ENCODE peak calls at places on chromosomes 16 and 17, in five cellular contexts. One of them, this sample, is unnamed.

GRCh38 chr16:47028767-47029377 is 55.4 kb upstream of the DNAJA2 start:
- DNase-seq in fibroblast of the aortic adventitia: no peak
- DNase-seq in NCI-H69: no peak
- DNase-seq in retina: no peak
- DNase-seq in tibial artery: no peak
- DNase-seq in this sample: no peak

GRCh38 chr17:48215583-48216139 is 108.1 kb downstream of the SNX11 start:
- DNase-seq in NCI-H69: peak
- DNase-seq in retina: peak
- DNase-seq in fibroblast of the aortic adventitia: peak
- DNase-seq in tibial artery: no peak
- DNase-seq in this sample: no peak

GRCh38 chr17:40846515-40847155 is 20.4 kb downstream of the KRT12 start:
- DNase-seq in NCI-H69: peak
- DNase-seq in tibial artery: no peak
- DNase-seq in fibroblast of the aortic adventitia: no peak
- DNase-seq in retina: no peak
- DNase-seq in this sample: no peak

GRCh38 chr16:84618428-84619102 is 687 bp upstream of the COTL1 start:
- DNase-seq in tibial artery: no peak
- DNase-seq in NCI-H69: peak
- DNase-seq in retina: peak
- DNase-seq in fibroblast of the aortic adventitia: peak
- DNase-seq in this sample: no peak

GRCh38 chr16:53282975-53283946 is 151.0 kb upstream of the RBL2 start:
- DNase-seq in tibial artery: no peak
- DNase-seq in fibroblast of the aortic adventitia: peak
- DNase-seq in retina: peak
- DNase-seq in NCI-H69: peak
- DNase-seq in this sample: peak

GRCh38 chr17:38656959-38657823 is 17.6 kb downstream of the EPOP start:
- DNase-seq in tibial artery: no peak
- DNase-seq in retina: peak
- DNase-seq in fibroblast of the aortic adventitia: no peak
- DNase-seq in NCI-H69: no peak
- DNase-seq in this sample: peak

GRCh38 chr17:56297142-56297541 is 143.9 kb downstream of the ANKFN1 start:
- DNase-seq in NCI-H69: no peak
- DNase-seq in tibial artery: no peak
- DNase-seq in fibroblast of the aortic adventitia: peak
- DNase-seq in retina: peak
- DNase-seq in this sample: no peak

GRCh38 chr17:50262001-50262794 is 12.1 kb upstream of the TMEM92 start:
- DNase-seq in fibroblast of the aortic adventitia: no peak
- DNase-seq in retina: no peak
- DNase-seq in tibial artery: no peak
- DNase-seq in NCI-H69: no peak
- DNase-seq in this sample: no peak

GRCh38 chr17:65074778-65075250 is 18.3 kb upstream of the GNA13 start:
- DNase-seq in retina: no peak
- DNase-seq in fibroblast of the aortic adventitia: peak
- DNase-seq in NCI-H69: peak
- DNase-seq in tibial artery: no peak
- DNase-seq in this sample: no peak

GRCh38 chr16:85293899-85294642 is 181.8 kb upstream of the CIBAR2 start:
- DNase-seq in retina: no peak
- DNase-seq in fibroblast of the aortic adventitia: no peak
- DNase-seq in NCI-H69: peak
- DNase-seq in tibial artery: no peak
- DNase-seq in this sample: no peak

GRCh38 chr16:89143201-89143741 is 28.3 kb upstream of the CDH15 start:
- DNase-seq in retina: no peak
- DNase-seq in fibroblast of the aortic adventitia: no peak
- DNase-seq in NCI-H69: no peak
- DNase-seq in tibial artery: no peak
- DNase-seq in this sample: no peak

GRCh38 chr16:52364500-52364899 is 182.4 kb downstream of the TOX3 start:
- DNase-seq in NCI-H69: no peak
- DNase-seq in fibroblast of the aortic adventitia: no peak
- DNase-seq in retina: no peak
- DNase-seq in tibial artery: no peak
- DNase-seq in this sample: no peak

GRCh38 chr16:77555781-77556180 is 120.9 kb upstream of the ADAMTS18 start:
- DNase-seq in fibroblast of the aortic adventitia: no peak
- DNase-seq in tibial artery: no peak
- DNase-seq in retina: peak
- DNase-seq in NCI-H69: no peak
- DNase-seq in this sample: no peak

GRCh38 chr16:67528222-67528869 is at the start of gene RIPOR1:
- DNase-seq in retina: peak
- DNase-seq in fibroblast of the aortic adventitia: no peak
- DNase-seq in NCI-H69: peak
- DNase-seq in tibial artery: no peak
- DNase-seq in this sample: peak

GRCh38 chr17:71987634-71988033 is 133.2 kb upstream of the SOX9 start:
- DNase-seq in tibial artery: no peak
- DNase-seq in NCI-H69: peak
- DNase-seq in fibroblast of the aortic adventitia: no peak
- DNase-seq in retina: no peak
- DNase-seq in this sample: no peak

GRCh38 chr17:55410722-55411462 is 10.7 kb downstream of the MMD start:
- DNase-seq in fibroblast of the aortic adventitia: peak
- DNase-seq in retina: no peak
- DNase-seq in tibial artery: no peak
- DNase-seq in NCI-H69: no peak
- DNase-seq in this sample: no peak

GRCh38 chr16:65117701-65118448 is 4.0 kb downstream of the CDH11 start:
- DNase-seq in retina: peak
- DNase-seq in fibroblast of the aortic adventitia: peak
- DNase-seq in NCI-H69: peak
- DNase-seq in tibial artery: peak
- DNase-seq in this sample: no peak

GRCh38 chr16:69469807-69470561 is 45.6 kb downstream of the CYB5B start:
- DNase-seq in fibroblast of the aortic adventitia: no peak
- DNase-seq in retina: no peak
- DNase-seq in NCI-H69: peak
- DNase-seq in tibial artery: no peak
- DNase-seq in this sample: no peak

GRCh38 chr16:22198547-22199293 is 7.4 kb upstream of the EEF2K start:
- DNase-seq in NCI-H69: no peak
- DNase-seq in retina: no peak
- DNase-seq in tibial artery: no peak
- DNase-seq in fibroblast of the aortic adventitia: peak
- DNase-seq in this sample: no peak

GRCh38 chr17:57628421-57628820 is 116.7 kb downstream of the CCDC182 start:
- DNase-seq in tibial artery: no peak
- DNase-seq in NCI-H69: no peak
- DNase-seq in fibroblast of the aortic adventitia: no peak
- DNase-seq in retina: no peak
- DNase-seq in this sample: no peak

GRCh38 chr16:11668590-11669379 is 530 bp downstream of the SNN start:
- DNase-seq in fibroblast of the aortic adventitia: no peak
- DNase-seq in tibial artery: no peak
- DNase-seq in retina: peak
- DNase-seq in NCI-H69: peak
- DNase-seq in this sample: no peak

GRCh38 chr17:44901323-44901965 is 2.2 kb upstream of the EFTUD2 start:
- DNase-seq in fibroblast of the aortic adventitia: peak
- DNase-seq in NCI-H69: peak
- DNase-seq in retina: no peak
- DNase-seq in tibial artery: no peak
- DNase-seq in this sample: no peak

GRCh38 chr16:57256601-57257395 is 11.7 kb downstream of the ARL2BP start:
- DNase-seq in fibroblast of the aortic adventitia: no peak
- DNase-seq in tibial artery: no peak
- DNase-seq in retina: no peak
- DNase-seq in NCI-H69: no peak
- DNase-seq in this sample: no peak

GRCh38 chr17:64219571-64219970 is 43.5 kb downstream of the TEX2 start:
- DNase-seq in NCI-H69: no peak
- DNase-seq in fibroblast of the aortic adventitia: peak
- DNase-seq in retina: no peak
- DNase-seq in tibial artery: no peak
- DNase-seq in this sample: no peak

GRCh38 chr16:83356266-83356665 is 451.5 kb upstream of the HSBP1 start:
- DNase-seq in tibial artery: no peak
- DNase-seq in fibroblast of the aortic adventitia: peak
- DNase-seq in retina: peak
- DNase-seq in NCI-H69: peak
- DNase-seq in this sample: no peak

GRCh38 chr16:53999123-53999522 is 287.5 kb downstream of the IRX3 start:
- DNase-seq in fibroblast of the aortic adventitia: no peak
- DNase-seq in retina: no peak
- DNase-seq in tibial artery: no peak
- DNase-seq in NCI-H69: no peak
- DNase-seq in this sample: no peak

GRCh38 chr16:23826528-23827244 is 9.1 kb upstream of the PRKCB start:
- DNase-seq in retina: no peak
- DNase-seq in tibial artery: no peak
- DNase-seq in NCI-H69: no peak
- DNase-seq in fibroblast of the aortic adventitia: no peak
- DNase-seq in this sample: peak

GRCh38 chr17:82332669-82333278 is 792 bp downstream of the SECTM1 start:
- DNase-seq in fibroblast of the aortic adventitia: peak
- DNase-seq in NCI-H69: peak
- DNase-seq in retina: peak
- DNase-seq in tibial artery: peak
- DNase-seq in this sample: peak

GRCh38 chr16:15946257-15947044 is 3.0 kb upstream of the ABCC1 start:
- DNase-seq in retina: no peak
- DNase-seq in NCI-H69: peak
- DNase-seq in fibroblast of the aortic adventitia: peak
- DNase-seq in tibial artery: no peak
- DNase-seq in this sample: no peak

GRCh38 chr17:50627782-50628601 is 6.7 kb upstream of the ABCC3 start:
- DNase-seq in NCI-H69: peak
- DNase-seq in tibial artery: no peak
- DNase-seq in retina: peak
- DNase-seq in fibroblast of the aortic adventitia: no peak
- DNase-seq in this sample: no peak

GRCh38 chr17:9256361-9256943 is 235.1 kb downstream of the NTN1 start:
- DNase-seq in tibial artery: no peak
- DNase-seq in NCI-H69: no peak
- DNase-seq in retina: no peak
- DNase-seq in fibroblast of the aortic adventitia: no peak
- DNase-seq in this sample: no peak

GRCh38 chr16:24610421-24610765 is 71.0 kb downstream of the RBBP6 start:
- DNase-seq in retina: peak
- DNase-seq in tibial artery: no peak
- DNase-seq in NCI-H69: peak
- DNase-seq in fibroblast of the aortic adventitia: peak
- DNase-seq in this sample: no peak

This sample was measured in immature natural killer cell.